ENCODE peak calls at places on chromosomes 4 and X, in six cellular contexts. One of them, this sample, is unnamed.

GRCh38 chrX:31252133-31252532 is 180.3 kb upstream of the FTHL17 start:
- DNase-seq in SJSA1: no peak
- DNase-seq in RWPE2: no peak
- DNase-seq in aorta: no peak
- DNase-seq in DND-41: no peak
- DNase-seq in Karpas-422: no peak
- DNase-seq in this sample: no peak

GRCh38 chr4:8110071-8110986 is 48.3 kb downstream of the ABLIM2 start:
- DNase-seq in DND-41: no peak
- DNase-seq in RWPE2: no peak
- DNase-seq in SJSA1: no peak
- DNase-seq in aorta: no peak
- DNase-seq in Karpas-422: no peak
- DNase-seq in this sample: no peak

GRCh38 chr4:101818362-101818761 is 27.8 kb downstream of the BANK1 start:
- DNase-seq in aorta: no peak
- DNase-seq in Karpas-422: no peak
- DNase-seq in RWPE2: no peak
- DNase-seq in SJSA1: peak
- DNase-seq in DND-41: no peak
- DNase-seq in this sample: no peak

GRCh38 chr4:188661502-188661901 is 522.3 kb downstream of the TRIML1 start:
- DNase-seq in Karpas-422: no peak
- DNase-seq in aorta: no peak
- DNase-seq in SJSA1: no peak
- DNase-seq in RWPE2: no peak
- DNase-seq in DND-41: no peak
- DNase-seq in this sample: no peak

GRCh38 chr4:21117771-21118170 is 417.5 kb downstream of the PACRGL start:
- DNase-seq in DND-41: no peak
- DNase-seq in aorta: no peak
- DNase-seq in Karpas-422: no peak
- DNase-seq in SJSA1: no peak
- DNase-seq in RWPE2: no peak
- DNase-seq in this sample: no peak

GRCh38 chrX:38804481-38805293 is 3.4 kb downstream of the MID1IP1 start:
- DNase-seq in SJSA1: no peak
- DNase-seq in Karpas-422: no peak
- DNase-seq in aorta: peak
- DNase-seq in RWPE2: no peak
- DNase-seq in DND-41: peak
- DNase-seq in this sample: peak

GRCh38 chrX:132704769-132705168 is 215.9 kb upstream of the MBNL3 start:
- DNase-seq in aorta: no peak
- DNase-seq in SJSA1: no peak
- DNase-seq in RWPE2: no peak
- DNase-seq in DND-41: no peak
- DNase-seq in Karpas-422: no peak
- DNase-seq in this sample: no peak

GRCh38 chr4:54185380-54185779 is 43.7 kb upstream of the PDGFRA start:
- DNase-seq in SJSA1: no peak
- DNase-seq in RWPE2: no peak
- DNase-seq in Karpas-422: no peak
- DNase-seq in DND-41: no peak
- DNase-seq in aorta: no peak
- DNase-seq in this sample: no peak

GRCh38 chrX:154097003-154097596 is 417 bp downstream of the MECP2 start:
- DNase-seq in aorta: peak
- DNase-seq in SJSA1: peak
- DNase-seq in RWPE2: no peak
- DNase-seq in Karpas-422: peak
- DNase-seq in DND-41: peak
- DNase-seq in this sample: peak

GRCh38 chrX:18964880-18965279 is 19.0 kb downstream of the PHKA2 start:
- DNase-seq in RWPE2: no peak
- DNase-seq in aorta: no peak
- DNase-seq in Karpas-422: no peak
- DNase-seq in SJSA1: no peak
- DNase-seq in DND-41: no peak
- DNase-seq in this sample: no peak

GRCh38 chr4:144547678-144548298 is 98.2 kb upstream of the HHIP start:
- DNase-seq in SJSA1: no peak
- DNase-seq in RWPE2: no peak
- DNase-seq in aorta: no peak
- DNase-seq in DND-41: no peak
- DNase-seq in Karpas-422: no peak
- DNase-seq in this sample: no peak

GRCh38 chrX:30570505-30570904 is 7.1 kb downstream of the TASL start:
- DNase-seq in SJSA1: no peak
- DNase-seq in RWPE2: no peak
- DNase-seq in Karpas-422: peak
- DNase-seq in DND-41: no peak
- DNase-seq in aorta: no peak
- DNase-seq in this sample: no peak

GRCh38 chr4:57443308-57444243 is 333.4 kb upstream of the IGFBP7 start:
- DNase-seq in SJSA1: no peak
- DNase-seq in RWPE2: no peak
- DNase-seq in aorta: no peak
- DNase-seq in Karpas-422: no peak
- DNase-seq in DND-41: no peak
- DNase-seq in this sample: no peak

GRCh38 chrX:13478740-13479451 is 90.5 kb upstream of the EGFL6 start:
- DNase-seq in DND-41: no peak
- DNase-seq in SJSA1: no peak
- DNase-seq in RWPE2: no peak
- DNase-seq in Karpas-422: no peak
- DNase-seq in aorta: no peak
- DNase-seq in this sample: no peak

GRCh38 chr4:2827874-2828751 is 15.5 kb upstream of the ADD1 start:
- DNase-seq in DND-41: no peak
- DNase-seq in Karpas-422: no peak
- DNase-seq in SJSA1: no peak
- DNase-seq in RWPE2: peak
- DNase-seq in aorta: peak
- DNase-seq in this sample: no peak

GRCh38 chr4:44670466-44671199 is 7.6 kb upstream of the GUF1 start:
- DNase-seq in SJSA1: no peak
- DNase-seq in DND-41: no peak
- DNase-seq in aorta: no peak
- DNase-seq in Karpas-422: no peak
- DNase-seq in RWPE2: no peak
- DNase-seq in this sample: no peak

GRCh38 chr4:7167706-7168105 is 24.6 kb upstream of the SORCS2 start:
- DNase-seq in Karpas-422: no peak
- DNase-seq in RWPE2: peak
- DNase-seq in DND-41: no peak
- DNase-seq in SJSA1: no peak
- DNase-seq in aorta: no peak
- DNase-seq in this sample: no peak

GRCh38 chr4:99826016-99826415 is 9.4 kb downstream of the DAPP1 start:
- DNase-seq in Karpas-422: no peak
- DNase-seq in aorta: no peak
- DNase-seq in SJSA1: no peak
- DNase-seq in DND-41: no peak
- DNase-seq in RWPE2: no peak
- DNase-seq in this sample: no peak

GRCh38 chr4:122762520-122762919 is 30.0 kb downstream of the BBS12 start:
- DNase-seq in SJSA1: no peak
- DNase-seq in DND-41: no peak
- DNase-seq in aorta: no peak
- DNase-seq in Karpas-422: no peak
- DNase-seq in RWPE2: no peak
- DNase-seq in this sample: no peak

GRCh38 chrX:48714573-48714972 is 18.0 kb downstream of the SUV39H1 start:
- DNase-seq in Karpas-422: no peak
- DNase-seq in RWPE2: no peak
- DNase-seq in aorta: no peak
- DNase-seq in DND-41: no peak
- DNase-seq in SJSA1: no peak
- DNase-seq in this sample: no peak

GRCh38 chr4:183541081-183542045 is 36.5 kb downstream of the ING2 start:
- DNase-seq in DND-41: no peak
- DNase-seq in SJSA1: no peak
- DNase-seq in RWPE2: no peak
- DNase-seq in aorta: no peak
- DNase-seq in Karpas-422: no peak
- DNase-seq in this sample: no peak
- H3K27ac ChIP-seq in DND-41: no peak
- H3K27ac ChIP-seq in SJSA1: no peak
- H3K27ac ChIP-seq in RWPE2: no peak
- H3K27ac ChIP-seq in aorta: no peak
- H3K27ac ChIP-seq in Karpas-422: no peak
- H3K27ac ChIP-seq in this sample: no peak

GRCh38 chr4:153790962-153791551 is 2.2 kb upstream of the SFRP2 start:
- DNase-seq in SJSA1: no peak
- DNase-seq in RWPE2: no peak
- DNase-seq in Karpas-422: no peak
- DNase-seq in aorta: peak
- DNase-seq in DND-41: no peak
- DNase-seq in this sample: peak

GRCh38 chr4:153788064-153788418 is 842 bp downstream of the SFRP2 start:
- DNase-seq in aorta: no peak
- DNase-seq in RWPE2: no peak
- DNase-seq in Karpas-422: no peak
- DNase-seq in DND-41: no peak
- DNase-seq in SJSA1: no peak
- DNase-seq in this sample: no peak

GRCh38 chr4:153792007-153792892 is 3.4 kb upstream of the SFRP2 start:
- DNase-seq in DND-41: no peak
- DNase-seq in SJSA1: no peak
- DNase-seq in aorta: peak
- DNase-seq in RWPE2: no peak
- DNase-seq in Karpas-422: peak
- DNase-seq in this sample: no peak

GRCh38 chr4:153788419-153789276 is at the start of gene SFRP2:
- DNase-seq in DND-41: no peak
- DNase-seq in aorta: no peak
- DNase-seq in RWPE2: no peak
- DNase-seq in Karpas-422: no peak
- DNase-seq in SJSA1: no peak
- DNase-seq in this sample: no peak

DNA sequence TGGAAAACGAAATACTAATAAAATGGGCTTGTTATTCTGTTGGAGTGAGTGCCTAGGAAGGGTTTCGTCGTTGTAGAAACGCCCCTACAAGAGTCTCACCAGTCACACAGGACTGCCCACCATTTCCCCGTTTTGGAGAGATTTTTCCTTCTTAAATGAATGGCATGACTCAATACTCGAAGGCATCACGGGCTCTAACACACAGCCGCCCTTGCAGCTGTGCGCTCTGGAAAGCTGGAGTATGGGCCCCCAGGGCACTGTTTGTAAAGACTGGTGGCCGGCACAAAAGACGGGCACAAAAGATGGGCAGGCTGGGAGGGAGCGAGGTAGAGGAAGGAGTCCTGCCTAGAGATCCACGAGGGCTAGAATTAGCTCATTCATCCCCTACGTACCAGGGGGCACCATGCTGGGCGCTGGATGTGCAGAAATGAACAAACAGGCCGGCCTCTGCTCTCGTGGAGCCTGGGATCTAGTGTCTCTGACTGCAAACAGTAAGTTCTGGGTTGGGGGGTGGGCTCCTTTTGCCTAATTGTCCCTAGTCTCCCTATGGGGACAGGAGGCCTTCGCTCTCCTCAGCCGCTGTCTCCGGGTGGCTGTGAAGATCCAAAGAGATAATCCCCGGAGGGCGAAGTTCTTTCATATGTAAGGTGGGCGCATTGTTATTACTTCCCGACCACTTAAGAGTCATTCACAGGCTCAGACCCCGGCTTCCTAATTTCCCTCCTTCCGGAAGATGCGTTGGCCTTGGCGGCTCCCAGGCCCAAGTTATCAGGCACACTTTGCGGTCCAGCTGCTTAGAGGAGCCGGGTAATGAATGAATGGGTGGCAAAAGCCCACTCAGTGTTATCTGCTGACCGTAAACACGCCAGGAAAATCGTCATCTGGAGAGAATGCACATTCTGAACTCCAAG is 1.1 kb upstream of the SFRP2 start:
- DNase-seq in RWPE2: no peak
- DNase-seq in aorta: no peak
- DNase-seq in DND-41: no peak
- DNase-seq in Karpas-422: no peak
- DNase-seq in SJSA1: no peak
- DNase-seq in this sample: no peak
- H3K4me3 ChIP-seq in RWPE2: no peak
- H3K4me3 ChIP-seq in aorta: no peak
- H3K4me3 ChIP-seq in DND-41: no peak
- H3K4me3 ChIP-seq in Karpas-422: no peak
- H3K4me3 ChIP-seq in SJSA1: no peak
- H3K4me3 ChIP-seq in this sample: no peak

GRCh38 chr4:168839758-168840385 is 170.2 kb downstream of the CBR4 start:
- DNase-seq in DND-41: no peak
- DNase-seq in aorta: no peak
- DNase-seq in RWPE2: no peak
- DNase-seq in SJSA1: no peak
- DNase-seq in Karpas-422: no peak
- DNase-seq in this sample: no peak

GRCh38 chr4:168841682-168842019 is 168.4 kb downstream of the CBR4 start:
- DNase-seq in Karpas-422: no peak
- DNase-seq in RWPE2: no peak
- DNase-seq in SJSA1: no peak
- DNase-seq in DND-41: no peak
- DNase-seq in aorta: no peak
- DNase-seq in this sample: no peak

GRCh38 chr4:168842186-168842585 is 167.9 kb downstream of the CBR4 start:
- DNase-seq in SJSA1: no peak
- DNase-seq in Karpas-422: no peak
- DNase-seq in DND-41: no peak
- DNase-seq in aorta: no peak
- DNase-seq in RWPE2: no peak
- DNase-seq in this sample: no peak

GRCh38 chr4:168840386-168840763 is 169.7 kb downstream of the CBR4 start:
- DNase-seq in Karpas-422: no peak
- DNase-seq in aorta: no peak
- DNase-seq in SJSA1: no peak
- DNase-seq in RWPE2: no peak
- DNase-seq in DND-41: no peak
- DNase-seq in this sample: no peak

GRCh38 chr4:168840988-168841681 is 168.9 kb downstream of the CBR4 start:
- DNase-seq in RWPE2: no peak
- DNase-seq in SJSA1: peak
- DNase-seq in DND-41: no peak
- DNase-seq in Karpas-422: no peak
- DNase-seq in aorta: no peak
- DNase-seq in this sample: no peak
- H3K27ac ChIP-seq in RWPE2: peak
- H3K27ac ChIP-seq in SJSA1: peak
- H3K27ac ChIP-seq in DND-41: no peak
- H3K27ac ChIP-seq in Karpas-422: no peak
- H3K27ac ChIP-seq in aorta: peak
- H3K27ac ChIP-seq in this sample: no peak

DNA sequence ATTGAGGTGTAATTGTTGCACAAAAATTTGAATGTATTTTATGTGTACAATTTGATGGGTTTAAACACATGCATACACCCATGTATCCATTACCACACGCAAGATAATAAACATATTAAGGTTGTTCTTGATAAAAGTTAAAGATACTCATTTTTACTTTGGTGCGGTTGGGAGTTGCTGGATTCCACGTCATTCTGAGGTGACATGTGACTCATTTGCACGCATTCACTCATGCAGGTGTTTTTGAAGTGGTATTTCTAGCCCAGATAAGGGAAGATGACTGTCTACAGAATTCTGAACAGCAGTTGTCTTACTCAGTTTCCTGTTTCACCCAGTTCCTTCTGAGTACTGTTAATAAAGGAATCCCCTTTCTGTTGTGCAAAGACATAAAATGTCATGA is 142.0 kb downstream of the RTL3 start:
- DNase-seq in aorta: no peak
- DNase-seq in DND-41: peak
- DNase-seq in SJSA1: no peak
- DNase-seq in RWPE2: no peak
- DNase-seq in Karpas-422: no peak
- DNase-seq in this sample: peak
- H3K4me3 ChIP-seq in aorta: no peak
- H3K4me3 ChIP-seq in DND-41: no peak
- H3K4me3 ChIP-seq in SJSA1: no peak
- H3K4me3 ChIP-seq in RWPE2: no peak
- H3K4me3 ChIP-seq in Karpas-422: no peak
- H3K4me3 ChIP-seq in this sample: no peak